ENCODE peak calls at places on chromosomes 12 and 14, in nine cellular contexts. V is cardiac muscle cell, P is coronary artery, H is astrocyte of the cerebellum, Z is testis, G is A549, N is heart right ventricle, R is left ventricle myocardium inferior, Q is GM23338. F is an unnamed sample.

GRCh38 chr14:106528717-106529116 is 1002.3 kb downstream of the TMEM121 start:
- DNase-seq in R (no peak), V (no peak), N (no peak), G (no peak), Z (no peak), P (no peak), Q (peak; percentile 13), H (no peak), F (no peak)

GRCh38 chr12:67780580-67781084 is 132.1 kb downstream of the DYRK2 start:
- DNase-seq in H (no peak), R (no peak), Z (no peak), P (no peak), N (no peak), Q (no peak), G (no peak), V (no peak), F (no peak)

GRCh38 chr14:90611936-90612335 is 204.3 kb downstream of the TTC7B start:
- DNase-seq in P (no peak), Z (no peak), N (no peak), G (no peak), Q (no peak), V (no peak), R (no peak), H (no peak), F (peak; percentile 72)

GRCh38 chr14:39006721-39007410 is 96.2 kb downstream of the SEC23A start:
- DNase-seq in H (no peak), Z (no peak), N (no peak), R (no peak), V (no peak), P (no peak), G (no peak), Q (no peak), F (no peak)

GRCh38 chr14:22334275-22334577 is 254.8 kb downstream of the DAD1 start:
- DNase-seq in R (no peak), V (no peak), H (no peak), P (no peak), N (no peak), G (no peak), Z (no peak), Q (no peak), F (no peak)

GRCh38 chr12:131093971-131094830 is 140.5 kb downstream of the ADGRD1 start:
- DNase-seq in R (no peak), Q (no peak), Z (peak; percentile 10), N (peak; percentile 6), P (peak; percentile 70), G (no peak), H (no peak), V (no peak), F (no peak)

GRCh38 chr14:69171569-69171968 is 18.6 kb upstream of the DCAF5 start:
- DNase-seq in H (no peak), G (no peak), Z (no peak), V (no peak), R (no peak), N (no peak), Q (peak; percentile 29), P (no peak), F (no peak)

GRCh38 chr12:106106129-106106566 is 32.6 kb downstream of the NUAK1 start:
- DNase-seq in R (no peak), Z (no peak), H (no peak), P (no peak), N (no peak), Q (no peak), V (no peak), G (no peak), F (peak; percentile 38)

GRCh38 chr12:107304588-107305532 is 211.5 kb upstream of the CRY1 start:
- DNase-seq in G (no peak), N (no peak), Q (no peak), H (peak; percentile 63), V (no peak), R (no peak), P (no peak), Z (no peak), F (no peak)
- H3K4me3 ChIP-seq in G (no peak overlapping the region), N (no peak overlapping the region), Q (no peak overlapping the region), H (no peak overlapping the region), V (no peak overlapping the region), R (no peak overlapping the region), P (no peak overlapping the region), Z (no peak overlapping the region), F (no peak overlapping the region)

GRCh38 chr12:111298583-111299436 is 70.1 kb downstream of the PHETA1 start:
- DNase-seq in Z (peak; percentile 65), H (peak; percentile 13), N (peak; percentile 35), G (peak; percentile 74), R (peak; percentile 28), Q (peak; percentile 91), P (no peak), V (peak; percentile 79), F (peak; percentile 60)
- TF ChIP-seq CTCF in Z (peak; percentile 63), H (peak; percentile 92), N (peak; percentile 80), G (peak; percentile 85), R (peak; percentile 84), Q (peak; percentile 84), P (peak; percentile 54), V (peak; percentile 95), F (peak; percentile 94)

GRCh38 chr14:95690815-95691214 is 4.6 kb downstream of the TCL1B start:
- DNase-seq in H (no peak), Q (no peak), V (no peak), P (no peak), R (no peak), Z (no peak), N (no peak), G (no peak), F (no peak)
- H3K4me3 ChIP-seq in H (no peak overlapping the region), Q (no peak overlapping the region), V (no peak overlapping the region), P (no peak overlapping the region), R (no peak overlapping the region), Z (no peak overlapping the region), N (no peak overlapping the region), G (no peak overlapping the region), F (no peak overlapping the region)

GRCh38 chr12:96902076-96902475 is 5.0 kb upstream of the NEDD1 start:
- DNase-seq in Z (no peak), P (no peak), Q (no peak), G (peak; percentile 21), R (no peak), N (no peak), H (no peak), V (no peak), F (no peak)
- TF ChIP-seq CTCF in Z (no peak), P (no peak), Q (no peak), G (no peak), R (no peak), N (no peak), H (no peak), V (no peak), F (no peak)

DNA sequence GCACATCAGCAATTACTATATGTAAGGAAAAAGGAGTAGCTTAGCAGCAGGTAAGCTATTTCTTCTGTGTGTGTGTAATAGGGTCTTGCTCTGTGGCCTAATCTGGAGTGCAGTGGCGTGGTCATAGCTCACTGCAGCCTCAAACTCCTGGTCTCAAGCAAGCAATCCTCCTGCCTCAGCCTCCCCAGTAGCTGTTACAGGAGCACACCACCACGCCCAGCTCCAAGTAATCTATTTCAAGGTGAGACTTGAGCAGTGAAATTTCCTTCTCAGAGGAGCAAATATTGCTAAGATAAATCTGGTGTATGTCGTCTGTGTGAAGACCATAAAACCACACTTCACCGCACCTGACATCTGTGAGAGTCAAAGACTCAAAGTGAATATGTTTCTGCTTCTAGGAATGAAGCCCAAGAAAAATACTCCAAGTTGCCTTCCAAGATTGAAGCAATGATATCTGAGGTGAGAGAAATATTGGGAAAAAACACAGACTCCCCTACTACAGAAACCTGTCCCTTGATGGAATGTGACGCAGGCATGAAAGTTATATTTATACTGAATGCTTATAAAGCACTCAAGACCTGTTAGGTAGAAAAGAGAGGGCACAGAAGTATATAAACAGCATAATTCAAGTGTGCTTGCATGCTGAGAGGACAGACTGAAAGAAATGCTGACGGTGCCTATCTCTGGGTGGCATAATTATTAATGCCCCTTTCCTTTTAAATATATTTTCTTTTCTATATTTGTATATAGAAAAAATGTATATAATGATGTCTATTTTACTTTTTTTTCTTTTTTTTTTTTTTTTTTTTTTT is 2.5 kb upstream of the SELPLG start:
- DNase-seq in N (no peak), R (no peak), Q (no peak), Z (no peak), P (peak; percentile 55), H (no peak), V (no peak), G (no peak), F (no peak)
- H3K4me3 ChIP-seq in N (peak overlapping the region; percentile 29), R (no peak overlapping the region), Q (no peak overlapping the region), Z (no peak overlapping the region), P (no peak overlapping the region), H (no peak overlapping the region), V (no peak overlapping the region), G (no peak overlapping the region), F (no peak overlapping the region)

GRCh38 chr12:119803391-119803791 is 73.7 kb downstream of the CIT start:
- DNase-seq in V (peak; percentile 65), Z (peak; percentile 20), N (no peak), R (no peak), H (peak; percentile 45), Q (peak; percentile 88), P (no peak), G (no peak), F (peak; percentile 29)

GRCh38 chr12:119807380-119807779 is 69.7 kb downstream of the CIT start:
- DNase-seq in G (no peak), H (no peak), V (no peak), P (no peak), R (no peak), Q (no peak), N (no peak), Z (no peak), F (no peak)

GRCh38 chr12:119808441-119808840 is 68.7 kb downstream of the CIT start:
- DNase-seq in R (no peak), H (no peak), V (no peak), Z (no peak), G (no peak), Q (no peak), P (no peak), N (no peak), F (no peak)

GRCh38 chr12:119802472-119802871 is 74.6 kb downstream of the CIT start:
- DNase-seq in Q (no peak), R (peak; percentile 38), V (no peak), G (no peak), N (peak; percentile 21), P (no peak), H (peak; percentile 48), Z (peak; percentile 36), F (peak; percentile 57)

DNA sequence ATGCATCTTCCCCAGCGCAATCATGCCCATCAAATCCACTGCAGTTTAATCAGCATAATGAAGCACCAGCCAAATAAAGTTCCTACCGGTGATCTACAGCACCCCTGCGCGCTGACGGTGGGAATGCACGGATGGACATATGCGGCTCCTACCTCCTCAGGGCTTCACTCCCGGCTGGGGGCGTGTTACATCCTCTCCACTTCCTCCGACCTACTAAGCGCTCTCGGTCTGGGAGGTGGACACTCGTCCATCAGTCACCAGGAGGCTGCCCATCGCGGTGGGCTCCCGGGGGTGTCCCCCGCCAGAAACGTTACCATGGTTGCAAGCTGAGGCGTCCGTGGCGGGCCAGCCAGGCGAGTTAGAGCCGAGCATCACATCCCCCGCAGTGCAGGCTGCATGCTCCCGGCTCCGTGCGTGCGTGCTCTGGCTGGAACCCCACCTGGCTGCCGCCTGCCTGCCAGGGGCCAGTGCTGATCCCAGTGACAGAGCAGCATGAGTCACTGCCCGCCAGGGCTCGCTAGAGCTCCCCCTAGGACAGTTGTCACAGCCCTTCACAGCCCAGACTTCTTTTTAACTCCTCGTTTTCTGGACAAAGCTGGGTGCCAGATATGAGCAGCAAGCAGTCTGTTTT is 73.0 kb downstream of the CIT start:
- DNase-seq in H (peak; percentile 34), Q (peak; percentile 88), G (peak; percentile 71), P (peak; percentile 73), V (peak; percentile 87), N (peak; percentile 51), Z (peak; percentile 61), R (peak; percentile 35), F (peak; percentile 64)
- TF ChIP-seq CTCF in H (peak; percentile 48), Q (peak; percentile 54), G (peak; percentile 57), P (no peak), V (peak; percentile 37), N (peak; percentile 19), Z (no peak), R (peak; percentile 52), F (peak; percentile 29)

F was measured in fibroblast of pulmonary artery.